ENCODE peak calls at places on chromosome X, in four cellular contexts. One of them, this sample, is unnamed.
A peak's percentile ranks its signal among the peaks of the same experiment; 100 is the strongest.

GRCh38 chrX:40099046-40099968 is 1.5 kb upstream of the BCOR start:
- DNase-seq in foreskin fibroblast: no peak
- DNase-seq in lung: no peak
- DNase-seq in left lung: peak; percentile 54
- DNase-seq in this sample: no peak

GRCh38 chrX:101602077-101602476 is 15.7 kb downstream of the ARMCX6 start:
- DNase-seq in foreskin fibroblast: peak; percentile 53
- DNase-seq in lung: no peak
- DNase-seq in left lung: no peak
- DNase-seq in this sample: no peak

GRCh38 chrX:132025085-132025484 is 2.0 kb downstream of the STK26 start:
- DNase-seq in foreskin fibroblast: no peak
- DNase-seq in lung: no peak
- DNase-seq in left lung: no peak
- DNase-seq in this sample: no peak

GRCh38 chrX:139883984-139884383 is 48.9 kb downstream of the ATP11C start:
- DNase-seq in foreskin fibroblast: no peak
- DNase-seq in lung: no peak
- DNase-seq in left lung: no peak
- DNase-seq in this sample: no peak

GRCh38 chrX:150529587-150529986 is 38.8 kb upstream of the MTM1 start:
- DNase-seq in foreskin fibroblast: no peak
- DNase-seq in lung: no peak
- DNase-seq in left lung: no peak
- DNase-seq in this sample: no peak

GRCh38 chrX:537156-537555 is 93.4 kb upstream of the SHOX start:
- DNase-seq in foreskin fibroblast: no peak
- DNase-seq in lung: no peak
- DNase-seq in left lung: no peak
- DNase-seq in this sample: no peak

GRCh38 chrX:9728271-9728670 is 37.4 kb downstream of the GPR143 start:
- DNase-seq in foreskin fibroblast: no peak
- DNase-seq in lung: no peak
- DNase-seq in left lung: no peak
- DNase-seq in this sample: no peak

GRCh38 chrX:55011294-55011693 is 11.1 kb downstream of the APEX2 start:
- DNase-seq in foreskin fibroblast: no peak
- DNase-seq in lung: no peak
- DNase-seq in left lung: no peak
- DNase-seq in this sample: no peak

GRCh38 chrX:101252634-101253033 is 33.0 kb downstream of the DRP2 start:
- DNase-seq in foreskin fibroblast: no peak
- DNase-seq in lung: no peak
- DNase-seq in left lung: no peak
- DNase-seq in this sample: no peak

GRCh38 chrX:69179380-69179911 is 14.2 kb upstream of the PJA1 start:
- DNase-seq in foreskin fibroblast: no peak
- DNase-seq in lung: no peak
- DNase-seq in left lung: no peak
- DNase-seq in this sample: no peak

GRCh38 chrX:64204701-64205440 is 637 bp downstream of the AMER1 start:
- DNase-seq in foreskin fibroblast: peak; percentile 44
- DNase-seq in lung: peak; percentile 29
- DNase-seq in left lung: peak; percentile 46
- DNase-seq in this sample: no peak

GRCh38 chrX:84873176-84873575 is 130.5 kb upstream of the APOOL start:
- DNase-seq in foreskin fibroblast: no peak
- DNase-seq in lung: no peak
- DNase-seq in left lung: no peak
- DNase-seq in this sample: no peak

GRCh38 chrX:153302796-153303195 is 18.8 kb downstream of the PNMA6F start:
- DNase-seq in foreskin fibroblast: no peak
- DNase-seq in lung: no peak
- DNase-seq in left lung: no peak
- DNase-seq in this sample: no peak

GRCh38 chrX:69503835-69504625 is at the start of gene NALF2:
- DNase-seq in foreskin fibroblast: peak; percentile 9
- DNase-seq in lung: peak; percentile 45
- DNase-seq in left lung: peak; percentile 46
- DNase-seq in this sample: peak; percentile 12

GRCh38 chrX:46554942-46555341 is 9.7 kb upstream of the ZNF674 start:
- DNase-seq in foreskin fibroblast: no peak
- DNase-seq in lung: no peak
- DNase-seq in left lung: no peak
- DNase-seq in this sample: no peak

GRCh38 chrX:140099221-140099620 is 133.9 kb upstream of the CXorf66 start:
- DNase-seq in foreskin fibroblast: no peak
- DNase-seq in lung: no peak
- DNase-seq in left lung: no peak
- DNase-seq in this sample: no peak

GRCh38 chrX:38632516-38632915 is 71.2 kb downstream of the TSPAN7 start:
- DNase-seq in foreskin fibroblast: no peak
- DNase-seq in lung: no peak
- DNase-seq in left lung: no peak
- DNase-seq in this sample: no peak

GRCh38 chrX:154654372-154654771 is 993 bp upstream of the CTAG2 start:
- DNase-seq in foreskin fibroblast: no peak
- DNase-seq in lung: no peak
- DNase-seq in left lung: no peak
- DNase-seq in this sample: no peak

GRCh38 chrX:17154001-17154400 is 207.5 kb downstream of the REPS2 start:
- DNase-seq in foreskin fibroblast: no peak
- DNase-seq in lung: no peak
- DNase-seq in left lung: no peak
- DNase-seq in this sample: no peak

GRCh38 chrX:80879143-80879542 is 69.5 kb upstream of the BRWD3 start:
- DNase-seq in foreskin fibroblast: no peak
- DNase-seq in lung: no peak
- DNase-seq in left lung: no peak
- DNase-seq in this sample: no peak

GRCh38 chrX:3518870-3519269 is 172.4 kb upstream of the MXRA5 start:
- DNase-seq in foreskin fibroblast: peak; percentile 70
- DNase-seq in lung: no peak
- DNase-seq in left lung: peak; percentile 34
- DNase-seq in this sample: peak; percentile 28

GRCh38 chrX:22800360-22800759 is 199.4 kb upstream of the DDX53 start:
- DNase-seq in foreskin fibroblast: peak; percentile 80
- DNase-seq in lung: no peak
- DNase-seq in left lung: no peak
- DNase-seq in this sample: no peak

GRCh38 chrX:68732906-68733493 is 85.5 kb downstream of the STARD8 start:
- DNase-seq in foreskin fibroblast: peak; percentile 23
- DNase-seq in lung: peak; percentile 64
- DNase-seq in left lung: peak; percentile 59
- DNase-seq in this sample: peak; percentile 88

GRCh38 chrX:19514791-19515614 is at the start of gene MAP3K15:
- DNase-seq in foreskin fibroblast: no peak
- DNase-seq in lung: peak; percentile 32
- DNase-seq in left lung: peak; percentile 33
- DNase-seq in this sample: no peak

GRCh38 chrX:35439692-35440091 is 358.4 kb upstream of the MAGEB16 start:
- DNase-seq in foreskin fibroblast: no peak
- DNase-seq in lung: no peak
- DNase-seq in left lung: no peak
- DNase-seq in this sample: no peak

GRCh38 chrX:132592880-132593279 is 104.0 kb upstream of the MBNL3 start:
- DNase-seq in foreskin fibroblast: peak; percentile 10
- DNase-seq in lung: no peak
- DNase-seq in left lung: no peak
- DNase-seq in this sample: no peak

GRCh38 chrX:56232221-56233082 is at the start of gene KLF8:
- DNase-seq in foreskin fibroblast: no peak
- DNase-seq in lung: peak; percentile 68
- DNase-seq in left lung: peak; percentile 61
- DNase-seq in this sample: peak; percentile 88

GRCh38 chrX:78116365-78116764 is 12.3 kb downstream of the PGK1 start:
- DNase-seq in foreskin fibroblast: no peak
- DNase-seq in lung: no peak
- DNase-seq in left lung: no peak
- DNase-seq in this sample: no peak

GRCh38 chrX:39903937-39904336 is 193.8 kb downstream of the BCOR start:
- DNase-seq in foreskin fibroblast: peak; percentile 45
- DNase-seq in lung: no peak
- DNase-seq in left lung: no peak
- DNase-seq in this sample: no peak

GRCh38 chrX:46967547-46967946 is 55.3 kb downstream of the JADE3 start:
- DNase-seq in foreskin fibroblast: no peak
- DNase-seq in lung: no peak
- DNase-seq in left lung: no peak
- DNase-seq in this sample: no peak

GRCh38 chrX:131907488-131908314 is 115.4 kb upstream of the STK26 start:
- DNase-seq in foreskin fibroblast: no peak
- DNase-seq in lung: no peak
- DNase-seq in left lung: no peak
- DNase-seq in this sample: no peak

DNA sequence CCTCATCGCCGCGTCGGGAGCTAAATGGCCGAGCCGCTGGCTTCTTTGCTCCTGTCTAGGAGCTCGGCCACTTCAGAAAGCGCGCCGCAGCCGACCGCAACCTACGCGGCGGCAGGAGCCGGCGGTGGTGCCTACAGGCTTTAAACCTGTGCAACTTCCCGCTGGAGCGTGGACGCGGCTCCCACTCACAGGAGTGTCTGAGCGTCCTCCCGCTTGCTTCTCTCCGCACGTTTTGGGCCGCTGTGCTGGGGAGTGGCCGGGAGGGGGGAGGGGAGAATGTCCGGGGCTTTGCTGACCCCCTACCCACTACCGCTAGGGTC is 1.0 kb downstream of the NHSL2 start:
- DNase-seq in foreskin fibroblast: no peak
- DNase-seq in lung: no peak
- DNase-seq in left lung: no peak
- DNase-seq in this sample: no peak
- H3K4me3 ChIP-seq in foreskin fibroblast: peak overlapping the region; percentile 30
- H3K4me3 ChIP-seq in lung: no peak overlapping the region
- H3K4me3 ChIP-seq in left lung: peak overlapping the region; percentile 33
- H3K4me3 ChIP-seq in this sample: no peak overlapping the region

GRCh38 chrX:119238557-119238956 is 2.5 kb downstream of the PGRMC1 start:
- DNase-seq in foreskin fibroblast: no peak
- DNase-seq in lung: no peak
- DNase-seq in left lung: no peak
- DNase-seq in this sample: no peak
- H3K4me3 ChIP-seq in foreskin fibroblast: peak overlapping the region; percentile 93
- H3K4me3 ChIP-seq in lung: no peak overlapping the region
- H3K4me3 ChIP-seq in left lung: no peak overlapping the region
- H3K4me3 ChIP-seq in this sample: no peak overlapping the region

DNA sequence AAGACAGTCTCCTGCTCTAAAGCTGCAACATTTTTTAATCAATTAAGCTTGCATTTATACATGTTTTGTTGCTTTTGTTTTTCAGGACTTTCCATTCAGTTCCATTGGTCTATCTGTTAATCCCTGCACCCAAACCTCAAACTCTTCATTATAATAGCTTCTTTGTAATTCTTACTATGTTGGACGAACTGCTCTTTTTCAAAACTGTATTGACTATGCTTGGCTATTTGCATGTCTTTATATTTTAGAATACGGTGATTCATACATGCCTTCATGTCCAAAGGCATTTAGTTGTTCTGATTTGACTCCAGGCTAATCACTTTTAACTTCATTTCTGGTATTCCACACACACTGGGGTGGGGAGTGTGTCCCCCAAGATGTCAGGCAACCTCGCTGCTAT is 14.1 kb downstream of the MAGEC1 start:
- DNase-seq in foreskin fibroblast: no peak
- DNase-seq in lung: no peak
- DNase-seq in left lung: no peak
- DNase-seq in this sample: no peak
- H3K4me3 ChIP-seq in foreskin fibroblast: no peak overlapping the region
- H3K4me3 ChIP-seq in lung: no peak overlapping the region
- H3K4me3 ChIP-seq in left lung: no peak overlapping the region
- H3K4me3 ChIP-seq in this sample: no peak overlapping the region

GRCh38 chrX:137032378-137032694 is 1.5 kb downstream of the GPR101 start:
- DNase-seq in foreskin fibroblast: no peak
- DNase-seq in lung: no peak
- DNase-seq in left lung: no peak
- DNase-seq in this sample: no peak

GRCh38 chrX:137032841-137033773 is 688 bp downstream of the GPR101 start:
- DNase-seq in foreskin fibroblast: no peak
- DNase-seq in lung: no peak
- DNase-seq in left lung: no peak
- DNase-seq in this sample: no peak

GRCh38 chrX:137031517-137032377 is 2.0 kb downstream of the GPR101 start:
- DNase-seq in foreskin fibroblast: peak; percentile 36
- DNase-seq in lung: no peak
- DNase-seq in left lung: no peak
- DNase-seq in this sample: no peak

GRCh38 chrX:137034508-137034872 is 695 bp upstream of the GPR101 start:
- DNase-seq in foreskin fibroblast: no peak
- DNase-seq in lung: no peak
- DNase-seq in left lung: no peak
- DNase-seq in this sample: no peak

GRCh38 chrX:137033774-137034507 is at the start of gene GPR101:
- DNase-seq in foreskin fibroblast: no peak
- DNase-seq in lung: no peak
- DNase-seq in left lung: no peak
- DNase-seq in this sample: no peak
- H3K4me3 ChIP-seq in foreskin fibroblast: no peak within 1 kb of the TSS
- H3K4me3 ChIP-seq in lung: no peak within 1 kb of the TSS
- H3K4me3 ChIP-seq in left lung: no peak within 1 kb of the TSS
- H3K4me3 ChIP-seq in this sample: no peak within 1 kb of the TSS

GRCh38 chrX:104211187-104211586 is 43.5 kb downstream of the ESX1 start:
- DNase-seq in foreskin fibroblast: no peak
- DNase-seq in lung: no peak
- DNase-seq in left lung: no peak
- DNase-seq in this sample: no peak
- H3K4me3 ChIP-seq in foreskin fibroblast: no peak overlapping the region
- H3K4me3 ChIP-seq in lung: no peak overlapping the region
- H3K4me3 ChIP-seq in left lung: no peak overlapping the region
- H3K4me3 ChIP-seq in this sample: no peak overlapping the region

GRCh38 chrX:13835825-13836224 is 18.9 kb upstream of the GPM6B start:
- DNase-seq in foreskin fibroblast: no peak
- DNase-seq in lung: no peak
- DNase-seq in left lung: no peak
- DNase-seq in this sample: no peak
- H3K4me3 ChIP-seq in foreskin fibroblast: no peak overlapping the region
- H3K4me3 ChIP-seq in lung: no peak overlapping the region
- H3K4me3 ChIP-seq in left lung: no peak overlapping the region
- H3K4me3 ChIP-seq in this sample: no peak overlapping the region

DNA sequence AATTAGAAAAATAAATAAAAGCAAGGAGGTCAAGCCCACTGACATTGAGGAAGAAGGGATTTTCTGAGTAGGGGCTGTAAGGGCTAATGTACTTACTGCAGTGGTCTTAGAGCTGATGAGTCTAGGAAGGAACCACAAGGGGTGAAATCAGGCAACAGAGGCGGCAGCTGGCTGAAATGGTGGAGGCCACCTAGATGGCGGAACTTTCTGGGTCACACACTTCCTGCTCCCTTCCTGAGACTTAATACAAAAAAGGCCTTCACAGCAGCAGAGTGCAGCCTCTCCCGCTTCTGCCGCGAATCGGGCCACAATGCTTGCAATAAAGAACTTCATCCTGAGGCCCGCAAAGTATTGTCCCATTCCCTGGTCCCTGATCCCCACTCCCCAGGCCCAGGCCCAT is 15.4 kb downstream of the SNX12 start:
- DNase-seq in foreskin fibroblast: no peak
- DNase-seq in lung: no peak
- DNase-seq in left lung: no peak
- DNase-seq in this sample: no peak
- H3K4me3 ChIP-seq in foreskin fibroblast: no peak overlapping the region
- H3K4me3 ChIP-seq in lung: no peak overlapping the region
- H3K4me3 ChIP-seq in left lung: peak overlapping the region; percentile 13
- H3K4me3 ChIP-seq in this sample: no peak overlapping the region

This sample was measured in lower leg skin.